ENCODE peak calls at places on chromosomes 6 and 20, in six cellular contexts. P is fibroblast of pulmonary artery, M is WERI-Rb-1, S is astrocyte of the spinal cord, W is left lung, Z is heart left ventricle. D is an unnamed sample.

GRCh38 chr20:59673288-59673997 is 69.1 kb downstream of the PHACTR3 start:
- DNase-seq in P (no peak), M (no peak), S (no peak), W (no peak), Z (no peak), D (no peak)

GRCh38 chr6:106039836-106040592 is 46.1 kb upstream of the PRDM1 start:
- DNase-seq in P (no peak), M (peak), S (no peak), W (no peak), Z (no peak), D (no peak)

GRCh38 chr6:24140572-24140971 is 14.6 kb downstream of the NRSN1 start:
- DNase-seq in P (no peak), M (no peak), S (no peak), W (no peak), Z (peak), D (no peak)

GRCh38 chr6:150492941-150493340 is 106.7 kb upstream of the PLEKHG1 start:
- DNase-seq in P (peak), M (no peak), S (peak), W (no peak), Z (no peak), D (no peak)

GRCh38 chr6:154920502-154921200 is 74.5 kb upstream of the TIAM2 start:
- DNase-seq in P (no peak), M (no peak), S (peak), W (no peak), Z (no peak), D (no peak)

GRCh38 chr20:57462781-57463180 is 62.2 kb downstream of the CTCFL start:
- DNase-seq in P (no peak), M (no peak), S (no peak), W (no peak), Z (no peak), D (no peak)

GRCh38 chr6:130505808-130506207 is 140.0 kb downstream of the TMEM200A start:
- DNase-seq in P (no peak), M (no peak), S (no peak), W (no peak), Z (no peak), D (no peak)

GRCh38 chr20:45783656-45784294 is 7.9 kb downstream of the WFDC3 start:
- DNase-seq in P (peak), M (no peak), S (peak), W (no peak), Z (peak), D (no peak)

GRCh38 chr6:11223296-11223695 is 9.2 kb downstream of the NEDD9 start:
- DNase-seq in P (peak), M (no peak), S (no peak), W (no peak), Z (no peak), D (no peak)

GRCh38 chr20:3679749-3680700 is 1.8 kb downstream of the ADAM33 start:
- DNase-seq in P (peak), M (no peak), S (peak), W (no peak), Z (no peak), D (peak)

GRCh38 chr6:3617192-3617631 is 134.3 kb downstream of the PXDC1 start:
- DNase-seq in P (no peak), M (no peak), S (no peak), W (no peak), Z (no peak), D (no peak)

GRCh38 chr6:129475477-129476247 is 234.3 kb downstream of the ARHGAP18 start:
- DNase-seq in P (no peak), M (peak), S (no peak), W (no peak), Z (no peak), D (peak)

GRCh38 chr6:119259027-119259426 is 90.5 kb downstream of the MAN1A1 start:
- DNase-seq in P (no peak), M (no peak), S (no peak), W (no peak), Z (no peak), D (no peak)

GRCh38 chr6:52362443-52363221 is 681 bp downstream of the PAQR8 start:
- DNase-seq in P (no peak), M (peak), S (peak), W (peak), Z (peak), D (peak)

GRCh38 chr20:49285233-49285668 is 7.4 kb upstream of the ZNFX1 start:
- DNase-seq in P (no peak), M (no peak), S (no peak), W (no peak), Z (no peak), D (no peak)

GRCh38 chr6:17281497-17282481 is 628 bp downstream of the RBM24 start:
- DNase-seq in P (peak), M (peak), S (peak), W (no peak), Z (peak), D (peak)

GRCh38 chr6:106470316-106470715 is 109.8 kb downstream of the CRYBG1 start:
- DNase-seq in P (no peak), M (no peak), S (no peak), W (no peak), Z (no peak), D (no peak)

GRCh38 chr20:36861875-36862801 is 13.8 kb upstream of the TLDC2 start:
- DNase-seq in P (peak), M (peak), S (peak), W (peak), Z (peak), D (peak)

GRCh38 chr20:35523298-35523888 is 6.1 kb downstream of the C20orf173 start:
- DNase-seq in P (no peak), M (peak), S (no peak), W (no peak), Z (no peak), D (peak)

GRCh38 chr6:22470454-22471368 is 98.7 kb upstream of the HDGFL1 start:
- DNase-seq in P (peak), M (no peak), S (peak), W (no peak), Z (peak), D (peak)

GRCh38 chr6:143536461-143536865 is 24.9 kb upstream of the FUCA2 start:
- DNase-seq in P (peak), M (peak), S (peak), W (peak), Z (peak), D (no peak)

GRCh38 chr20:8790442-8791074 is 278.3 kb upstream of the PLCB4 start:
- DNase-seq in P (peak), M (peak), S (peak), W (no peak), Z (peak), D (peak)

GRCh38 chr20:8800089-8800488 is 268.8 kb upstream of the PLCB4 start:
- DNase-seq in P (no peak), M (no peak), S (no peak), W (no peak), Z (no peak), D (no peak)

GRCh38 chr20:8798505-8798904 is 270.4 kb upstream of the PLCB4 start:
- DNase-seq in P (peak), M (no peak), S (peak), W (no peak), Z (no peak), D (no peak)

GRCh38 chr20:8796088-8796665 is 272.7 kb upstream of the PLCB4 start:
- DNase-seq in P (peak), M (no peak), S (peak), W (no peak), Z (no peak), D (no peak)

GRCh38 chr20:8795404-8795803 is 273.5 kb upstream of the PLCB4 start:
- DNase-seq in P (peak), M (no peak), S (no peak), W (no peak), Z (no peak), D (no peak)
- TF ChIP-seq CTCF in P (no peak), M (no peak), S (no peak), W (no peak), Z (no peak), D (no peak)

GRCh38 chr20:9761476-9761875 is 77.4 kb downstream of the PAK5 start:
- DNase-seq in P (no peak), M (no peak), S (no peak), W (no peak), Z (no peak), D (no peak)
- TF ChIP-seq CTCF in P (no peak), M (no peak), S (no peak), W (no peak), Z (no peak), D (no peak)

GRCh38 chr6:33505544-33506330 is 51.4 kb downstream of the ZBTB9 start:
- DNase-seq in P (no peak), M (no peak), S (no peak), W (no peak), Z (no peak), D (no peak)

GRCh38 chr6:33513213-33513612 is 58.8 kb downstream of the ZBTB9 start:
- DNase-seq in P (no peak), M (no peak), S (no peak), W (no peak), Z (no peak), D (peak)

GRCh38 chr6:33507261-33507660 is 52.9 kb downstream of the ZBTB9 start:
- DNase-seq in P (no peak), M (no peak), S (no peak), W (no peak), Z (no peak), D (no peak)

GRCh38 chr6:33504486-33504885 is 50.1 kb downstream of the ZBTB9 start:
- DNase-seq in P (no peak), M (no peak), S (no peak), W (no peak), Z (no peak), D (no peak)

DNA sequence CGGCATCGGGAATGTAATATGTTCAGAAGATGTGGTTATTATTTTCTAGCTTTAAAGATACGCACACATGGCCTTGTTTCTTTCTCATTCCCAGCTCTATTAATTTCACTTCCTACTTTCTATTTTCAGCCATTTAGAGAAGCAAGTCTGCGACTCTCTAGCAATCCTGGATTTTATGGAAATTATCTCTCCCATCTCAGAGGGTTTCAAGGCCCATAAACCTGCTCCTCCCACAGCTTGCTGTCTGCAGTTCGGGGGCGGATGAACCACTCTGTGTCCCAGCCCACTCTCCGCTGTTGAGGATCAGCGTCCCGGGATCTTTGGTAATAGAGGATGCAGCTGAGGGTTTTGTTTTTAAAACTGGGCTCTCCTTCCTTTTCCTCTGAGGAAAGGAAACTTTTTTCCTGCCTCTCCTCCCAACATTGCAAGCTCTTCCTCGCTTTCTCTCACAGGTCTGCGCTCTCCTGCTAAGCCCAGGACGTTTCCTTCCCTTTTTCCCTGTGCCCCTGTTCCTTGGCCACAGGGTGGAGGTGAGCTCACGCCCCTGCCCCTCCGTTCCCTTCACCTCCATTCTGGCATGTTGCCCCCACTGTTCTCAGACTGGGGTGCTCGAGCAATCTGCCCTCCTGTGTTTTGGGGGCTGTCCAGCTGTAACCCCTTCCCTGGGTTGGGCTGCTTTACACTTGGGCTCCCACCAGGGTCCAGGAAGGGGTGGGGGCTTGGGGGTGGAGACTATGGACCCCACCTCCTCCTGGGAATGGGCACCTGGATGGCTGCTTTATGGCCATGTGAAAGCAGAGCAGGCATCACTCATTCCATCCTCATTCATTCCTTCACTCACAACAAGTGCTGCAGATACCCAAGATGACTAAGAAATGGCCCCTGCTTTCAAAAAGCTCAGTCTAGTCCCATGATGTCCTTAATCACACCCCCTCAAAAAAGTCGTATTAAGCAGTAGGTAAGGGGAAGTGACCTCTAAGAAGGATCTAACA is 54.9 kb downstream of the ZBTB9 start:
- DNase-seq in P (no peak), M (no peak), S (no peak), W (no peak), Z (peak), D (no peak)
- TF ChIP-seq CTCF in P (no peak), M (no peak), S (no peak), W (no peak), Z (no peak), D (no peak)

GRCh38 chr20:10673831-10674683 is at the start of gene JAG1:
- DNase-seq in P (peak), M (peak), S (peak), W (peak), Z (peak), D (peak)
- TF ChIP-seq CTCF in P (no peak), M (no peak), S (no peak), W (no peak), Z (no peak), D (no peak)

DNA sequence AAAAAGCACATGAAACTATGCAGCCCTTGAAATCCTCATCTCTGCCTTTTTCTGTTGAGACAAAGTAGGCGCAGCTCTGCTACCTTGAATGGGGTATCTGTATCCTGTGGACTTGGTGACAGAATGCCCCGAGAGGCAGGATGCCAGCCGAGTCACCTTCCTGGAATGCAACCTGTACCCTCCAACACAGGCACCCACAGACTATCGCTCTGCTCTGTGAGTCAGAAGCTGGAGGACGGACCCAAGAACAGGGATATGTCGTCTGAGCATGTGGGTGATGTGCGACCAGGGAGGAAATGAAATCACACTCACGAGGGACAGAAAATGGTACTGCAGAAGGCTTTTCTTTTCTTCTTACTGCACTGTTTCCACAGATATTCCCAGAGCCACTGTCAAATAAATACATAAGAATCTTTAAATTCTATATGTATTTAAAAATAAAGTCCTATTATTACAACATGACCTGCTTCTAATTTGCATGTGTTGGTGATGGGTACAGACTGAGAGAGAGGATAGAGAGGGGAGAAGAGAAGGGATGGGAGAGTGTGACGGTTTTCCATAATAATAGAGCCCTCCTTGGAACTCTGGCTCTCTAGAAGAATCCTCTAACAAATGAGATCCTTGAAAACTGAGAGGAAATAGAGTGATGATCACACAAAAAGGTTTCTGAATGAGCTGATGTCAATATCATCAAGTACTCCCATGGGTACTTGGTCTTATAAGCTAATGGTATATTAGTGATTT is 308.1 kb downstream of the FOXC1 start:
- DNase-seq in P (peak), M (no peak), S (peak), W (no peak), Z (no peak), D (no peak)
- TF ChIP-seq CTCF in P (no peak), M (no peak), S (no peak), W (no peak), Z (no peak), D (no peak)

GRCh38 chr6:56845027-56845426 is 109.9 kb upstream of the BEND6 start:
- DNase-seq in P (no peak), M (no peak), S (no peak), W (no peak), Z (no peak), D (no peak)

GRCh38 chr6:56842602-56843475 is 112.1 kb upstream of the BEND6 start:
- DNase-seq in P (peak), M (peak), S (peak), W (peak), Z (peak), D (no peak)

GRCh38 chr6:56841372-56841749 is 113.5 kb upstream of the BEND6 start:
- DNase-seq in P (no peak), M (no peak), S (no peak), W (no peak), Z (no peak), D (no peak)

GRCh38 chr6:56841751-56842150 is 113.2 kb upstream of the BEND6 start:
- DNase-seq in P (no peak), M (no peak), S (no peak), W (no peak), Z (no peak), D (no peak)

GRCh38 chr6:56843476-56844349 is 111.2 kb upstream of the BEND6 start:
- DNase-seq in P (peak), M (peak), S (peak), W (peak), Z (peak), D (peak)
- TF ChIP-seq CTCF in P (no peak), M (peak), S (peak), W (peak), Z (no peak), D (peak)

GRCh38 chr6:18820725-18821124 is 433.6 kb downstream of the RNF144B start:
- DNase-seq in P (no peak), M (peak), S (no peak), W (no peak), Z (no peak), D (no peak)

DNA sequence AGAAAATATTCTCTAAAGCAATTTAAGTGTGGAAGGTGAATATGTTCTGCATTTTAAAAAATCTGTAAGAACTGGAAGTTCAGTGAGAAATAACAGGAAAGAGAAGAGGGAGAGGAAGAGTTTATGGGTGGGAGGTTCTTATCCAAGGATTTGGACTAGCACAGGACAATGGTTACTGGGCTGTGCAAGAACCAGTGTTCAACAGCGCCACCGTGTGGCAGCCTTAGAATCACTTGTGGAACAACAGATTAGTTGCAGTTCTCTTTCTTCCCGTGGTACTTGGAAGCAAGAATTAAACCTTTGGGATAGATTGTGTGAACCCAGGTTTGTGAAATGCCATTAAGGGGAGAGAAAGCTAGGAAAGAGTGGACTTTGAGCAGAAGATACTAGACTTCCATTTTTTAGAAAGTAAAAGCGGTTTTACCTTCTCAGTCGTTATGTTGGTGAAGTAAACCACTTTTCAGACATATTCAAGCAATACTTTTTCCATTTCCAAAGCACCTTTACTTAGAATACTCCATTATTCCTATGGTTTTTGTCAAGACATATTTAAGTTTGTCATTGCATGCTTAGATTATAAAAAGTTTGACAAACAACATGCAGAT is 436.7 kb downstream of the RNF144B start:
- DNase-seq in P (peak), M (peak), S (peak), W (no peak), Z (no peak), D (peak)
- TF ChIP-seq CTCF in P (peak), M (peak), S (peak), W (no peak), Z (peak), D (peak)

DNA sequence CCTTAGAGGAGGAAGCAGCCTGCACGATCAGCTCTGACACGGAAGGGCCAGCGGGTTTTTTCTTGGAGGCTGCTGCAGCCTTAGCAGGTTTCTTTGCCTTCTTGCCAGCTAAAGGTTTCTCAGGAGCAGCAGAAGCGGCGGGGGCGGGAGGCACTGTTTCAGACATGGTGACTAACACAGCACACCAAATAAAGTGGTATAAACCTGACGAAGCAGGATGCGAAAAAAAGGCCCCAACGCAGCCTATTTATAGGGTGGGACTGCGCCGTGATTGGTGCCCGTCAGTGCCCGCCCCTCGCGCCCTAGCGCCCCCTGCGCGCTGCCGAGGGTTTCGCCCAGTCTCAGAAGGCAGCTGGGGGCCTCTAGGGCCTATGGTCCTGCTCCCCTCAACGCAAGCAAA is 55.0 kb downstream of the TRIM38 start:
- DNase-seq in P (peak), M (no peak), S (peak), W (peak), Z (peak), D (no peak)
- TF ChIP-seq CTCF in P (peak), M (no peak), S (peak), W (no peak), Z (no peak), D (no peak)

GRCh38 chr20:12287575-12287974 is 369.9 kb downstream of the BTBD3 start:
- DNase-seq in P (no peak), M (no peak), S (no peak), W (no peak), Z (no peak), D (no peak)
- TF ChIP-seq CTCF in P (no peak), M (no peak), S (no peak), W (no peak), Z (no peak), D (peak)